ENCODE peak calls at places on chromosome 3, in four cellular contexts. K, Y, B and N are unnamed samples.

GRCh38 chr3:33803252-33803651 is 4.8 kb downstream of the PDCD6IP start:
- DNase-seq in K (no peak), Y (no peak), B (no peak), N (no peak)

GRCh38 chr3:8959683-8960082 is 3.6 kb downstream of the RAD18 start:
- DNase-seq in K (no peak), Y (no peak), B (no peak), N (no peak)

GRCh38 chr3:37768107-37768809 is 93.4 kb upstream of the CTDSPL start:
- DNase-seq in K (no peak), Y (no peak), B (no peak), N (no peak)

GRCh38 chr3:65967376-65967775 is 71.3 kb downstream of the MAGI1 start:
- DNase-seq in K (no peak), Y (no peak), B (no peak), N (no peak)

GRCh38 chr3:197562398-197563251 is 6.9 kb upstream of the BDH1 start:
- DNase-seq in K (no peak), Y (no peak), B (no peak), N (no peak)

GRCh38 chr3:114745322-114746240 is 401.5 kb downstream of the ZBTB20 start:
- DNase-seq in K (no peak), Y (no peak), B (no peak), N (no peak)

GRCh38 chr3:129587061-129587460 is 19.4 kb downstream of the PLXND1 start:
- DNase-seq in K (no peak), Y (no peak), B (no peak), N (peak; percentile 56)

GRCh38 chr3:159175391-159175725 is 373.5 kb downstream of the MFSD1 start:
- DNase-seq in K (no peak), Y (no peak), B (no peak), N (no peak)

GRCh38 chr3:171282041-171282440 is 178.2 kb downstream of the TNIK start:
- DNase-seq in K (no peak), Y (no peak), B (no peak), N (peak; percentile 60)

GRCh38 chr3:119319311-119319710 is 25.1 kb downstream of the ARHGAP31 start:
- DNase-seq in K (no peak), Y (no peak), B (no peak), N (no peak)

GRCh38 chr3:119324899-119325298 is 30.7 kb downstream of the ARHGAP31 start:
- DNase-seq in K (no peak), Y (no peak), B (no peak), N (no peak)

GRCh38 chr3:119322021-119322522 is 27.9 kb downstream of the ARHGAP31 start:
- DNase-seq in K (no peak), Y (no peak), B (no peak), N (no peak)

GRCh38 chr3:119323401-119324107 is 29.4 kb downstream of the ARHGAP31 start:
- DNase-seq in K (no peak), Y (no peak), B (no peak), N (no peak)

GRCh38 chr3:119322523-119323400 is 28.6 kb downstream of the ARHGAP31 start:
- DNase-seq in K (peak; percentile 68), Y (peak; percentile 70), B (peak; percentile 89), N (peak; percentile 88)
- TF ChIP-seq POLR2A in K (peak; percentile 78), Y (peak; percentile 1), B (no peak), N (peak; percentile 68)

GRCh38 chr3:101865751-101866509 is 16.6 kb downstream of the NFKBIZ start:
- DNase-seq in K (peak; percentile 37), Y (no peak), B (no peak), N (no peak)
- H3K27ac ChIP-seq in K (no peak overlapping the region), Y (no peak overlapping the region), B (no peak overlapping the region), N (no peak overlapping the region)

DNA sequence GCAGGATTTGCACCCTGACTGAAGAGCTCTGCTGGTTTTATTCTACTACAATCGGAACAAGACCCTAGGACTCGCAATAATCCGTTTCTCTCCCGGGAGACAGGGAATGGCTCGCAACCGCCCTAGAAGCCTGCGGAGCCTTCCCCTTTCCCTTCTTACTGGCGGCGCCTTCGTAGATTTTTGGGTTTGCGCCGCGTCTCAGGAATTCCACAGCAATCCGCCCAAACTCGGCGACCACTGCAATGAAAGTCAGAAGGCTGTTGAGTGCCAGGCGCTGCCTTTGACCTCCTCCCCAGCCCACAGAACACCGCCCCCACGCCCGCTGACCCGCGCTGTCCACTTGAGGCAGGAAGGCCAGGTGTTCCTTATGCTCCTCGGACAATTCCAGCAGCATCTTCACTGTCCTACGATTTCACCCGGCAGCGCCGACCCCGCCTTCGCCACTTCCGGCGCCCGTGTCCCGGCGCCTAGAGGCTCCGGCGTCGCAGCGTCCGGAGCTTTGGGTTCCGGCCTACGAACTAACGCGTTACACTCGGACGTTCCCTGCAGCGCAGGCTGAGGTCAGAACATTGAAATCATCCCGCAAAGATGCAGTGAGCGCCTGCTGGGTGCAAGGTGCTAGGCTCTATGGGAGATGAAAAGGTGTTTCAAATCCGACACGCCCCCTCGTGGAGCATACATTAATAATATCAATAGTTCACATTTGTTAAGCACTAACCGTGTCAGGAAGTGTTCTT is at the start of gene COMMD2:
- DNase-seq in K (peak; percentile 74), Y (peak; percentile 69), B (peak; percentile 86), N (peak; percentile 71)
- TF ChIP-seq POLR2A in K (peak; percentile 90), Y (peak; percentile 94), B (peak; percentile 26), N (peak; percentile 66)

GRCh38 chr3:124636101-124636862 is 94.0 kb upstream of the UMPS start:
- DNase-seq in K (peak; percentile 19), Y (no peak), B (no peak), N (no peak)

GRCh38 chr3:124634210-124635168 is 95.8 kb upstream of the UMPS start:
- DNase-seq in K (no peak), Y (no peak), B (no peak), N (no peak)

GRCh38 chr3:124636863-124637296 is 93.4 kb upstream of the UMPS start:
- DNase-seq in K (no peak), Y (no peak), B (no peak), N (no peak)

GRCh38 chr3:124633527-124633926 is 96.7 kb upstream of the UMPS start:
- DNase-seq in K (no peak), Y (no peak), B (no peak), N (no peak)

DNA sequence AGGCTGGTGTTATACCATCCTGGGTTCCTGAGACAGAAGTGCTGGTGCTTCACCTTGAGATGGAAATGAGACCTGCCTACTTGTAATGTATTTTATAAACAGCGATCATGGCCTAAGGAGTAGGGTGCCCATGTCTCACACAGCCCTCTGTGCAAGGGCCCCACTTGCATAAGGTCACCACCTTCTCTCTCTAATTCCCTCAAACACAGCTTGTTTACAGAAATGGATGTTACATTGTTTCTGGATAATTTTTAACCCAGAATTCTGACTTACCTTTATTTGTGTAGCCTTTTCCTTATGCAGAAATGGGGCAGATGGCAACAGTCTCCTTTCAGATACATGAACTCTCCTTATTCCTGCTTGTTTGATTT is 95.1 kb upstream of the UMPS start:
- DNase-seq in K (no peak), Y (no peak), B (no peak), N (no peak)
- H3K27ac ChIP-seq in K (no peak overlapping the region), Y (no peak overlapping the region), B (no peak overlapping the region), N (no peak overlapping the region)

GRCh38 chr3:39388741-39389248 is 5.6 kb downstream of the SLC25A38 start:
- DNase-seq in K (peak; percentile 68), Y (no peak), B (no peak), N (no peak)
- TF ChIP-seq POLR2A in K (no peak), Y (no peak), B (no peak), N (no peak)

GRCh38 chr3:30690199-30690598 is 83.8 kb downstream of the TGFBR2 start:
- DNase-seq in K (no peak), Y (no peak), B (no peak), N (no peak)
- H3K27ac ChIP-seq in K (no peak overlapping the region), Y (no peak overlapping the region), B (no peak overlapping the region), N (no peak overlapping the region)